ENCODE peak calls at places on chromosome 19, in seven cellular contexts. One of them, this sample, is unnamed.
A peak's percentile ranks its signal among the peaks of the same experiment; 100 is the strongest.

GRCh38 chr19:13269348-13269747 is 119.1 kb downstream of the IER2 start:
- DNase-seq in glutamatergic neuron: no peak
- DNase-seq in fibroblast of pulmonary artery: no peak
- DNase-seq in DMS53: no peak
- DNase-seq in left ventricle myocardium inferior: no peak
- DNase-seq in stimulated activated CD4-positive, alpha-beta T cell treated with anti-CD3 and anti-CD28 coated beads, Interleukin-2, amount 100 ng/mL, for 24 hours: no peak
- DNase-seq in NCI-H2081: no peak
- DNase-seq in this sample: no peak

GRCh38 chr19:13959962-13960862 is 7.9 kb downstream of the DCAF15 start:
- DNase-seq in glutamatergic neuron: no peak
- DNase-seq in fibroblast of pulmonary artery: no peak
- DNase-seq in DMS53: peak; percentile 21
- DNase-seq in left ventricle myocardium inferior: no peak
- DNase-seq in stimulated activated CD4-positive, alpha-beta T cell treated with anti-CD3 and anti-CD28 coated beads, Interleukin-2, amount 100 ng/mL, for 24 hours: peak; percentile 23
- DNase-seq in NCI-H2081: no peak
- DNase-seq in this sample: no peak

GRCh38 chr19:23403581-23404324 is 8.5 kb upstream of the ZNF91 start:
- DNase-seq in glutamatergic neuron: no peak
- DNase-seq in fibroblast of pulmonary artery: no peak
- DNase-seq in DMS53: peak; percentile 81
- DNase-seq in left ventricle myocardium inferior: no peak
- DNase-seq in stimulated activated CD4-positive, alpha-beta T cell treated with anti-CD3 and anti-CD28 coated beads, Interleukin-2, amount 100 ng/mL, for 24 hours: no peak
- DNase-seq in NCI-H2081: no peak
- DNase-seq in this sample: no peak

GRCh38 chr19:14370169-14370998 is 10.9 kb upstream of the ADGRE5 start:
- DNase-seq in glutamatergic neuron: no peak
- DNase-seq in fibroblast of pulmonary artery: no peak
- DNase-seq in DMS53: no peak
- DNase-seq in left ventricle myocardium inferior: no peak
- DNase-seq in stimulated activated CD4-positive, alpha-beta T cell treated with anti-CD3 and anti-CD28 coated beads, Interleukin-2, amount 100 ng/mL, for 24 hours: peak; percentile 61
- DNase-seq in NCI-H2081: no peak
- DNase-seq in this sample: no peak

GRCh38 chr19:33389574-33390119 is 16.1 kb downstream of the CEBPG start:
- DNase-seq in glutamatergic neuron: no peak
- DNase-seq in fibroblast of pulmonary artery: no peak
- DNase-seq in DMS53: no peak
- DNase-seq in left ventricle myocardium inferior: peak; percentile 27
- DNase-seq in stimulated activated CD4-positive, alpha-beta T cell treated with anti-CD3 and anti-CD28 coated beads, Interleukin-2, amount 100 ng/mL, for 24 hours: no peak
- DNase-seq in NCI-H2081: no peak
- DNase-seq in this sample: no peak

GRCh38 chr19:47363758-47364529 is 14.8 kb downstream of the DHX34 start:
- DNase-seq in glutamatergic neuron: peak; percentile 47
- DNase-seq in fibroblast of pulmonary artery: peak; percentile 72
- DNase-seq in DMS53: peak; percentile 24
- DNase-seq in left ventricle myocardium inferior: no peak
- DNase-seq in stimulated activated CD4-positive, alpha-beta T cell treated with anti-CD3 and anti-CD28 coated beads, Interleukin-2, amount 100 ng/mL, for 24 hours: no peak
- DNase-seq in NCI-H2081: no peak
- DNase-seq in this sample: no peak

GRCh38 chr19:21023901-21024300 is 3.4 kb downstream of the ZNF430 start:
- DNase-seq in glutamatergic neuron: no peak
- DNase-seq in fibroblast of pulmonary artery: no peak
- DNase-seq in DMS53: no peak
- DNase-seq in left ventricle myocardium inferior: no peak
- DNase-seq in stimulated activated CD4-positive, alpha-beta T cell treated with anti-CD3 and anti-CD28 coated beads, Interleukin-2, amount 100 ng/mL, for 24 hours: no peak
- DNase-seq in NCI-H2081: no peak
- DNase-seq in this sample: peak; percentile 2

GRCh38 chr19:4089946-4090345 is 23.2 kb upstream of the ZBTB7A start:
- DNase-seq in glutamatergic neuron: no peak
- DNase-seq in fibroblast of pulmonary artery: no peak
- DNase-seq in DMS53: no peak
- DNase-seq in left ventricle myocardium inferior: no peak
- DNase-seq in stimulated activated CD4-positive, alpha-beta T cell treated with anti-CD3 and anti-CD28 coated beads, Interleukin-2, amount 100 ng/mL, for 24 hours: no peak
- DNase-seq in NCI-H2081: no peak
- DNase-seq in this sample: no peak

GRCh38 chr19:38252935-38253691 is 3.1 kb downstream of the PPP1R14A start:
- DNase-seq in glutamatergic neuron: peak; percentile 85
- DNase-seq in fibroblast of pulmonary artery: peak; percentile 33
- DNase-seq in DMS53: no peak
- DNase-seq in left ventricle myocardium inferior: peak; percentile 53
- DNase-seq in stimulated activated CD4-positive, alpha-beta T cell treated with anti-CD3 and anti-CD28 coated beads, Interleukin-2, amount 100 ng/mL, for 24 hours: no peak
- DNase-seq in NCI-H2081: no peak
- DNase-seq in this sample: no peak

GRCh38 chr19:49580264-49581006 is at the start of gene NOSIP:
- DNase-seq in glutamatergic neuron: peak; percentile 96
- DNase-seq in fibroblast of pulmonary artery: peak; percentile 98
- DNase-seq in DMS53: peak; percentile 97
- DNase-seq in left ventricle myocardium inferior: peak; percentile 94
- DNase-seq in stimulated activated CD4-positive, alpha-beta T cell treated with anti-CD3 and anti-CD28 coated beads, Interleukin-2, amount 100 ng/mL, for 24 hours: peak; percentile 95
- DNase-seq in NCI-H2081: peak; percentile 95
- DNase-seq in this sample: peak; percentile 95

GRCh38 chr19:38970664-38971532 is 4.6 kb downstream of the FBXO17 start:
- DNase-seq in glutamatergic neuron: no peak
- DNase-seq in fibroblast of pulmonary artery: peak; percentile 22
- DNase-seq in DMS53: no peak
- DNase-seq in left ventricle myocardium inferior: no peak
- DNase-seq in stimulated activated CD4-positive, alpha-beta T cell treated with anti-CD3 and anti-CD28 coated beads, Interleukin-2, amount 100 ng/mL, for 24 hours: no peak
- DNase-seq in NCI-H2081: no peak
- DNase-seq in this sample: no peak

This sample was measured in kidney glomerular epithelial cell.